ENCODE peak calls at places on chromosomes 3 and 15, in eight cellular contexts. L is smooth muscle cell of the brain vasculature; V is midbrain; H is RCC 7860; S is Calu3; P is CD4-positive, alpha-beta T cell; U is CD14-positive monocyte; C is nephron progenitor cell. Q is an unnamed sample.

GRCh38 chr3:23811117-23811487 is 5.3 kb downstream of the UBE2E1 start:
- DNase-seq in L (no peak), V (no peak), H (no peak), S (peak; percentile 13), P (no peak), U (no peak), C (no peak), Q (no peak)

GRCh38 chr15:88982304-88982945 is 69.2 kb upstream of the MFGE8 start:
- DNase-seq in L (peak; percentile 43), V (no peak), H (peak; percentile 40), S (no peak), P (no peak), U (no peak), C (no peak), Q (no peak)

GRCh38 chr3:193095366-193095765 is 145.7 kb upstream of the PLAAT1 start:
- DNase-seq in L (no peak), V (no peak), H (no peak), S (no peak), P (no peak), U (no peak), C (peak; percentile 2), Q (no peak)

GRCh38 chr3:50119786-50120185 is 31.1 kb downstream of the RBM5 start:
- DNase-seq in L (no peak), V (no peak), H (no peak), S (no peak), P (no peak), U (no peak), C (no peak), Q (no peak)

GRCh38 chr3:141860086-141860669 is 16.3 kb upstream of the ATP1B3 start:
- DNase-seq in L (no peak), V (no peak), H (no peak), S (no peak), P (no peak), U (no peak), C (no peak), Q (no peak)

GRCh38 chr15:39579487-39580116 is 1.3 kb upstream of the THBS1 start:
- DNase-seq in L (no peak), V (no peak), H (peak; percentile 94), S (peak; percentile 64), P (no peak), U (no peak), C (peak; percentile 63), Q (no peak)

GRCh38 chr15:24075420-24076089 is 388.4 kb upstream of the NDN start:
- DNase-seq in L (no peak), V (no peak), H (no peak), S (no peak), P (no peak), U (no peak), C (no peak), Q (no peak)

GRCh38 chr3:175222356-175222755 is 363.2 kb downstream of the NAALADL2 start:
- DNase-seq in L (no peak), V (no peak), H (no peak), S (no peak), P (no peak), U (no peak), C (no peak), Q (no peak)

GRCh38 chr3:28674212-28674611 is 325.6 kb upstream of the AZI2 start:
- DNase-seq in L (no peak), V (no peak), H (no peak), S (no peak), P (no peak), U (no peak), C (no peak), Q (no peak)

GRCh38 chr3:132880986-132881385 is 157.2 kb upstream of the TMEM108 start:
- DNase-seq in L (no peak), V (no peak), H (no peak), S (no peak), P (no peak), U (no peak), C (no peak), Q (no peak)

GRCh38 chr15:43792761-43793493 is 807 bp downstream of the SERF2 start:
- DNase-seq in L (no peak), V (no peak), H (no peak), S (no peak), P (no peak), U (no peak), C (no peak), Q (no peak)

GRCh38 chr3:49899815-49900214 is 3.9 kb downstream of the MST1R start:
- DNase-seq in L (no peak), V (no peak), H (no peak), S (no peak), P (no peak), U (no peak), C (peak; percentile 29), Q (no peak)

GRCh38 chr15:29040367-29040745 is 154.6 kb downstream of the APBA2 start:
- DNase-seq in L (no peak), V (peak; percentile 78), H (no peak), S (no peak), P (no peak), U (no peak), C (no peak), Q (no peak)

GRCh38 chr3:77913524-77914174 is 873.8 kb downstream of the ROBO2 start:
- DNase-seq in L (no peak), V (no peak), H (no peak), S (no peak), P (no peak), U (no peak), C (no peak), Q (no peak)

GRCh38 chr3:79204351-79204750 is 563.4 kb downstream of the ROBO1 start:
- DNase-seq in L (no peak), V (no peak), H (no peak), S (no peak), P (no peak), U (no peak), C (no peak), Q (no peak)

GRCh38 chr15:78195735-78196201 is 38.6 kb downstream of the ACSBG1 start:
- DNase-seq in L (no peak), V (no peak), H (peak; percentile 23), S (peak; percentile 72), P (peak; percentile 25), U (peak; percentile 41), C (peak; percentile 46), Q (peak; percentile 20)

GRCh38 chr15:65651831-65652749 is 30.4 kb downstream of the SLC24A1 start:
- DNase-seq in L (no peak), V (no peak), H (no peak), S (no peak), P (no peak), U (no peak), C (no peak), Q (no peak)

GRCh38 chr15:100495861-100496260 is 32.9 kb downstream of the CERS3 start:
- DNase-seq in L (no peak), V (no peak), H (no peak), S (no peak), P (no peak), U (no peak), C (no peak), Q (no peak)

GRCh38 chr3:59237121-59237520 is 187.3 kb upstream of the CFAP20DC start:
- DNase-seq in L (no peak), V (no peak), H (no peak), S (no peak), P (no peak), U (no peak), C (no peak), Q (no peak)

GRCh38 chr15:22811640-22812039 is 25.2 kb downstream of the NIPA1 start:
- DNase-seq in L (no peak), V (peak; percentile 79), H (no peak), S (peak; percentile 4), P (no peak), U (no peak), C (peak; percentile 18), Q (peak; percentile 12)

GRCh38 chr3:106482436-106482835 is 613.6 kb upstream of the CBLB start:
- DNase-seq in L (no peak), V (no peak), H (no peak), S (no peak), P (no peak), U (no peak), C (no peak), Q (no peak)

GRCh38 chr15:43463542-43463941 is 29.4 kb downstream of the TP53BP1 start:
- DNase-seq in L (no peak), V (no peak), H (no peak), S (no peak), P (no peak), U (no peak), C (no peak), Q (no peak)

GRCh38 chr15:69958494-69959134 is 139.1 kb downstream of the TLE3 start:
- DNase-seq in L (no peak), V (no peak), H (no peak), S (no peak), P (no peak), U (no peak), C (no peak), Q (no peak)